ENCODE peak calls at places on chromosomes 12 and 14, in six cellular contexts. Q, N, B, Y, X and M are unnamed samples.

GRCh38 chr12:10153271-10154144 is 18.4 kb downstream of the OLR1 start:
- DNase-seq in Q (peak; percentile 82), N (peak; percentile 16), B (peak; percentile 64), Y (no peak), X (peak; percentile 44), M (no peak)

GRCh38 chr12:95648990-95649791 is 97.9 kb upstream of the USP44 start:
- DNase-seq in Q (no peak), N (no peak), B (no peak), Y (no peak), X (no peak), M (no peak)

GRCh38 chr14:83779266-83779665 is 1750.7 kb upstream of the FLRT2 start:
- DNase-seq in Q (no peak), N (no peak), B (no peak), Y (no peak), X (no peak), M (no peak)

GRCh38 chr12:125228519-125229260 is 163.5 kb downstream of the AACS start:
- DNase-seq in Q (no peak), N (no peak), B (no peak), Y (no peak), X (peak; percentile 38), M (no peak)

GRCh38 chr12:52501490-52501889 is 8.4 kb upstream of the KRT6A start:
- DNase-seq in Q (no peak), N (no peak), B (no peak), Y (no peak), X (no peak), M (no peak)

GRCh38 chr14:75615200-75615599 is 36.8 kb downstream of the FLVCR2 start:
- DNase-seq in Q (no peak), N (no peak), B (no peak), Y (no peak), X (no peak), M (no peak)

GRCh38 chr12:119274636-119275065 is 59.9 kb upstream of the CCDC60 start:
- DNase-seq in Q (peak; percentile 52), N (no peak), B (no peak), Y (no peak), X (no peak), M (no peak)

GRCh38 chr12:45762185-45763110 is 32.9 kb downstream of the ARID2 start:
- DNase-seq in Q (no peak), N (peak; percentile 28), B (peak; percentile 36), Y (no peak), X (peak; percentile 9), M (peak; percentile 18)

GRCh38 chr14:100060766-100061165 is 4.5 kb upstream of the EVL start:
- DNase-seq in Q (no peak), N (no peak), B (no peak), Y (no peak), X (no peak), M (no peak)

GRCh38 chr14:37668646-37669045 is 73.2 kb downstream of the TTC6 start:
- DNase-seq in Q (no peak), N (no peak), B (no peak), Y (no peak), X (no peak), M (no peak)

GRCh38 chr12:85309180-85309579 is 29.2 kb downstream of the ALX1 start:
- DNase-seq in Q (no peak), N (no peak), B (no peak), Y (no peak), X (no peak), M (no peak)

GRCh38 chr14:35365130-35366047 is 39.2 kb downstream of the NFKBIA start:
- DNase-seq in Q (no peak), N (peak; percentile 98), B (no peak), Y (no peak), X (no peak), M (no peak)

GRCh38 chr14:92259613-92260357 is 63.2 kb upstream of the SLC24A4 start:
- DNase-seq in Q (no peak), N (no peak), B (no peak), Y (peak; percentile 95), X (no peak), M (no peak)

GRCh38 chr12:90842477-90842876 is 112.5 kb downstream of the CCER1 start:
- DNase-seq in Q (no peak), N (no peak), B (no peak), Y (no peak), X (no peak), M (no peak)

GRCh38 chr12:44847888-44848770 is 28.0 kb downstream of the NELL2 start:
- DNase-seq in Q (no peak), N (no peak), B (no peak), Y (peak; percentile 40), X (no peak), M (no peak)

GRCh38 chr14:75427482-75428229 is at the start of gene JDP2:
- DNase-seq in Q (peak; percentile 79), N (peak; percentile 60), B (peak; percentile 93), Y (no peak), X (peak; percentile 69), M (peak; percentile 85)

GRCh38 chr12:126389215-126389841 is 1324.1 kb downstream of the AACS start:
- DNase-seq in Q (no peak), N (no peak), B (no peak), Y (no peak), X (no peak), M (no peak)

GRCh38 chr14:54562334-54562733 is 4.6 kb upstream of the SAMD4A start:
- DNase-seq in Q (no peak), N (no peak), B (no peak), Y (no peak), X (no peak), M (no peak)

GRCh38 chr12:6540181-6540877 is 6.0 kb downstream of the GAPDH start:
- DNase-seq in Q (peak; percentile 87), N (no peak), B (peak; percentile 36), Y (no peak), X (peak; percentile 60), M (peak; percentile 67)

GRCh38 chr12:120282229-120282628 is 9.5 kb downstream of the RNU4-2 start:
- DNase-seq in Q (no peak), N (no peak), B (no peak), Y (no peak), X (no peak), M (no peak)

GRCh38 chr12:106022568-106023012 is 116.2 kb downstream of the NUAK1 start:
- DNase-seq in Q (no peak), N (peak; percentile 25), B (no peak), Y (no peak), X (no peak), M (no peak)

GRCh38 chr12:104928036-104928770 is 29.9 kb downstream of the SLC41A2 start:
- DNase-seq in Q (no peak), N (no peak), B (no peak), Y (no peak), X (no peak), M (no peak)

GRCh38 chr14:38211258-38211735 is 3.6 kb downstream of the SSTR1 start:
- DNase-seq in Q (peak; percentile 70), N (no peak), B (no peak), Y (no peak), X (no peak), M (no peak)

GRCh38 chr12:105064564-105065222 is 19.6 kb downstream of the ALDH1L2 start:
- DNase-seq in Q (no peak), N (no peak), B (no peak), Y (no peak), X (no peak), M (no peak)

GRCh38 chr12:100061814-100062213 is 77.1 kb upstream of the ANKS1B start:
- DNase-seq in Q (no peak), N (no peak), B (no peak), Y (no peak), X (no peak), M (no peak)

GRCh38 chr12:86675197-86675596 is 419.0 kb upstream of the MGAT4C start:
- DNase-seq in Q (no peak), N (no peak), B (peak; percentile 11), Y (no peak), X (no peak), M (no peak)

DNA sequence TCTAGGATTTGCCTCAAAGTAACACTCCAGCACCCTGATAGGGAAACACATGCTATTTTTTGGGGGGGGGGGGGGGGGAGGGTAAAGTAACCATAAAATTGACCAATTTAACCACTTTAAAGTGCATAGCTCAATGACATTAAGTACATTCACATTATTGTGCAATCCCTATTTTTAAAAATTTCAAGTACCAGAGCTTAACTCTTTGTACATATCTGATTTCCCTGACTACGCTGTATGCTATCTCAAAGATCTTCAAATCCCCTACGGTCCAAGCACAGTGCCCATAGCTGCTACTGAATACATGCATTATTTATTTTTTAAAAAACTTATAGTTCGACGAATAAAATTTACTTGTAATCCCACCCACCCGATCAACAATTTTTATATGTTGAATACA is 63.0 kb downstream of the BCL2L14 start:
- DNase-seq in Q (no peak), N (no peak), B (no peak), Y (no peak), X (no peak), M (no peak)
- H3K27ac ChIP-seq in Q (no peak overlapping the region), N (no peak overlapping the region), B (no peak overlapping the region), Y (no peak overlapping the region), X (no peak overlapping the region), M (no peak overlapping the region)

GRCh38 chr12:3158851-3159465 is 81.8 kb downstream of the TSPAN9 start:
- DNase-seq in Q (no peak), N (no peak), B (no peak), Y (no peak), X (no peak), M (no peak)
- TF ChIP-seq GABPA in Q (no peak), N (no peak), B (no peak), Y (no peak), X (no peak), M (no peak)

GRCh38 chr14:96146131-96146771 is 58.4 kb upstream of the BDKRB2 start:
- DNase-seq in Q (peak; percentile 30), N (no peak), B (no peak), Y (no peak), X (no peak), M (no peak)

GRCh38 chr14:96148631-96149030 is 56.0 kb upstream of the BDKRB2 start:
- DNase-seq in Q (no peak), N (no peak), B (no peak), Y (no peak), X (no peak), M (no peak)

GRCh38 chr14:96143906-96144305 is 60.7 kb upstream of the BDKRB2 start:
- DNase-seq in Q (no peak), N (no peak), B (no peak), Y (no peak), X (no peak), M (no peak)

GRCh38 chr14:96149131-96149530 is 55.5 kb upstream of the BDKRB2 start:
- DNase-seq in Q (no peak), N (no peak), B (no peak), Y (no peak), X (no peak), M (no peak)

GRCh38 chr14:96145116-96145864 is 59.3 kb upstream of the BDKRB2 start:
- DNase-seq in Q (peak; percentile 7), N (no peak), B (no peak), Y (no peak), X (no peak), M (no peak)
- TF ChIP-seq POLR2AphosphoS5 in Q (no peak), N (no peak), B (peak; percentile 82), Y (no peak), X (no peak), M (no peak)

GRCh38 chr14:50039120-50039517 is 77.3 kb downstream of the VCPKMT start:
- DNase-seq in Q (no peak), N (no peak), B (no peak), Y (no peak), X (no peak), M (no peak)
- H3K27ac ChIP-seq in Q (no peak overlapping the region), N (no peak overlapping the region), B (peak overlapping the region; percentile 92), Y (peak overlapping the region; percentile 96), X (no peak overlapping the region), M (no peak overlapping the region)